ENCODE peak calls at places on chromosome 6, in four cellular contexts. D, J, M and K are unnamed samples.

GRCh38 chr6:85775883-85776282 is 133.2 kb upstream of the SYNCRIP start:
- DNase-seq in M (no peak), D (no peak), J (no peak), K (no peak)

GRCh38 chr6:16388488-16388887 is 150.1 kb downstream of the GMPR start:
- DNase-seq in J (no peak), D (no peak), M (no peak), K (peak)

GRCh38 chr6:53898026-53898795 is 103.4 kb downstream of the LRRC1 start:
- DNase-seq in D (no peak), M (no peak), J (no peak), K (peak)

GRCh38 chr6:33694977-33695376 is 16.5 kb downstream of the UQCC2 start:
- DNase-seq in D (no peak), M (no peak), J (no peak), K (no peak)

GRCh38 chr6:141261016-141261671 is 871.6 kb upstream of the GJE1 start:
- DNase-seq in J (no peak), M (no peak), D (no peak), K (no peak)

GRCh38 chr6:139625998-139626975 is 251.8 kb upstream of the CITED2 start:
- DNase-seq in D (no peak), M (no peak), J (no peak), K (no peak)

GRCh38 chr6:62681108-62681507 is 395.1 kb upstream of the KHDRBS2 start:
- DNase-seq in D (no peak), J (no peak), M (no peak), K (no peak)

GRCh38 chr6:1757133-1757532 is 147.4 kb downstream of the FOXC1 start:
- DNase-seq in J (no peak), D (no peak), M (no peak), K (no peak)

GRCh38 chr6:125392682-125393081 is 90.9 kb upstream of the HDDC2 start:
- DNase-seq in M (no peak), D (no peak), J (no peak), K (no peak)

GRCh38 chr6:52517502-52518278 is 59.2 kb downstream of the TRAM2 start:
- DNase-seq in J (peak), D (no peak), M (peak), K (peak)

GRCh38 chr6:110196874-110197273 is 16.6 kb downstream of the CDC40 start:
- DNase-seq in D (no peak), M (no peak), J (no peak), K (no peak)

GRCh38 chr6:144820270-144820669 is 535.1 kb downstream of the UTRN start:
- DNase-seq in J (no peak), D (no peak), M (no peak), K (peak)

GRCh38 chr6:139679516-139680179 is 305.2 kb upstream of the CITED2 start:
- DNase-seq in D (no peak), M (no peak), J (no peak), K (peak)

GRCh38 chr6:101776919-101777350 is 383.4 kb downstream of the GRIK2 start:
- DNase-seq in D (no peak), M (no peak), J (no peak), K (no peak)

GRCh38 chr6:12605888-12606345 is 110.7 kb upstream of the PHACTR1 start:
- DNase-seq in J (peak), M (peak), D (peak), K (peak)

GRCh38 chr6:26538572-26538902 is 371 bp downstream of the HMGN4 start:
- DNase-seq in M (no peak), D (no peak), J (no peak), K (peak)

GRCh38 chr6:10048370-10049297 is 366.2 kb downstream of the TFAP2A start:
- DNase-seq in J (no peak), D (no peak), M (no peak), K (no peak)

GRCh38 chr6:86961432-86962200 is 24.3 kb downstream of the HTR1E start:
- DNase-seq in M (no peak), D (no peak), J (no peak), K (no peak)

GRCh38 chr6:103798166-103798565 is 1061.6 kb downstream of the HACE1 start:
- DNase-seq in J (no peak), D (no peak), M (no peak), K (no peak)

GRCh38 chr6:43481591-43482242 is 4.3 kb downstream of the TJAP1 start:
- DNase-seq in M (no peak), D (no peak), J (no peak), K (no peak)

GRCh38 chr6:105651969-105652368 is 249.1 kb upstream of the PREP start:
- DNase-seq in M (no peak), D (no peak), J (no peak), K (no peak)

GRCh38 chr6:104669483-104669882 is 190.2 kb downstream of the HACE1 start:
- DNase-seq in J (no peak), D (no peak), M (no peak), K (no peak)

GRCh38 chr6:36660771-36661471 is 17.6 kb upstream of the CDKN1A start:
- DNase-seq in M (peak), J (peak), D (no peak), K (no peak)

GRCh38 chr6:154548130-154548830 is 37.8 kb upstream of the CNKSR3 start:
- DNase-seq in J (no peak), M (no peak), D (no peak), K (peak)

GRCh38 chr6:142568857-142569597 is 267.2 kb downstream of the ADGRG6 start:
- DNase-seq in J (no peak), D (no peak), M (no peak), K (peak)

GRCh38 chr6:62283828-62284411 is 2.1 kb downstream of the KHDRBS2 start:
- DNase-seq in J (no peak), M (no peak), D (no peak), K (peak)

GRCh38 chr6:87155920-87156600 is 695 bp downstream of the ZNF292 start:
- DNase-seq in J (peak), M (peak), D (no peak), K (peak)

GRCh38 chr6:107230024-107230423 is 114.7 kb upstream of the BEND3 start:
- DNase-seq in J (no peak), M (no peak), D (no peak), K (no peak)

GRCh38 chr6:10526156-10526555 is 5.0 kb downstream of the GCNT2 start:
- DNase-seq in D (no peak), J (no peak), M (no peak), K (no peak)

GRCh38 chr6:129701721-129702455 is 8.1 kb downstream of the ARHGAP18 start:
- DNase-seq in D (no peak), M (no peak), J (no peak), K (peak)

GRCh38 chr6:22250486-22250885 is 46.4 kb downstream of the PRL start:
- DNase-seq in J (peak), M (no peak), D (no peak), K (no peak)

GRCh38 chr6:132079286-132079685 is 128.1 kb upstream of the CCN2 start:
- DNase-seq in J (no peak), M (no peak), D (no peak), K (no peak)

GRCh38 chr6:141421378-141421777 is 711.3 kb upstream of the GJE1 start:
- DNase-seq in J (no peak), M (no peak), D (no peak), K (peak)

GRCh38 chr6:70312165-70312564 is 9.3 kb upstream of the COL9A1 start:
- DNase-seq in M (no peak), D (peak), J (no peak), K (peak)

GRCh38 chr6:32700391-32701040 is 34.1 kb upstream of the HLA-DQB1 start:
- DNase-seq in D (no peak), M (peak), J (peak), K (peak)

GRCh38 chr6:35295036-35295435 is 2.6 kb upstream of the DEF6 start:
- DNase-seq in M (no peak), J (no peak), D (no peak), K (no peak)

GRCh38 chr6:143620461-143620860 is 57.3 kb upstream of the PHACTR2 start:
- DNase-seq in M (no peak), J (no peak), D (no peak), K (peak)

GRCh38 chr6:136114661-136115060 is 135.4 kb downstream of the MTFR2 start:
- DNase-seq in J (no peak), M (no peak), D (no peak), K (no peak)

GRCh38 chr6:168328086-168328485 is 8.5 kb upstream of the DACT2 start:
- DNase-seq in D (no peak), M (no peak), J (no peak), K (no peak)

GRCh38 chr6:168333039-168333438 is 13.5 kb upstream of the DACT2 start:
- DNase-seq in D (no peak), J (no peak), M (peak), K (no peak)

GRCh38 chr6:168332020-168332419 is 12.4 kb upstream of the DACT2 start:
- DNase-seq in J (no peak), M (no peak), D (no peak), K (no peak)

GRCh38 chr6:168331058-168331457 is 11.5 kb upstream of the DACT2 start:
- DNase-seq in D (no peak), J (no peak), M (no peak), K (no peak)

GRCh38 chr6:168330403-168330802 is 10.8 kb upstream of the DACT2 start:
- DNase-seq in M (no peak), J (no peak), D (no peak), K (no peak)
- TF ChIP-seq RAD21 in M (no peak), J (no peak), D (no peak), K (no peak)

DNA sequence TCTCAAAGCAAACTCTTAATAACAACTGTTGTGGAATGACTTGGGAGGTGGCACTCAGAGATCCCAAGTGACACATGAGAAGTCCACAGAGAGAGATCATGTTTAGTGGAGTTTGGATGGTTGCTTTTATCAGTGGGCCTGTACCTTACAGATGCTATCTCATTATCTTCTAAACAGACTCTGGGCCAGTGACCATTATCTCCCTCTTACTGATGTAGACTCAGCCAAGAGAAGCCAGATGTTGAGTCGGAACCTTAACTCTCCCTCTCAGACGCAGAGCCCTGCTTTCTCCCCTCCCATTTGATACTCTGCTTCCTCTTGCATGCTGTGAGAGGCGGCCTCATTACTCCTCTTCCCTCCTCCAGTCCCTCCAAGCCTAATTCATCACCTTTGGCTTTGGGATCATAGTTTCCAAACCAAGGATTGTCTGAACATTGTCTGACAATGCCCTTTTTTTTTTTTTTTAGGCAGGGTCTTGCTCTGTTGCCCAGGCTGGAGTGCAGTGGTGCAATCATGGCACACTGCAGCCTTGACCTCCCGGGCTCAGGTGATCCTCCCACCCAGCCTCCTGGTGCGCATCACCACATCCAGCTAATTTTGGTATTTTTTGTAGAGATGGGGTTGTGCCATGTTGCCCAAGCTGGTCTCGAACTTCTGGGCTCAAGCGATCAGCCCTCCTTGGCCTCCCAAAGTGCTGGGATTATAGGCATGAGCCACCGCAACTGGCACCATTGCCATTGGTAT is 4.5 kb upstream of the DDR1 start:
- DNase-seq in M (no peak), J (no peak), D (no peak), K (no peak)
- TF ChIP-seq CHD1 in M (no peak), J (no peak), D (no peak), K (no peak)

GRCh38 chr6:21204951-21205350 is 388.6 kb upstream of the SOX4 start:
- DNase-seq in D (no peak), J (no peak), M (no peak), K (no peak)

GRCh38 chr6:21199246-21199645 is 394.3 kb upstream of the SOX4 start:
- DNase-seq in J (no peak), D (no peak), M (no peak), K (no peak)

GRCh38 chr6:21201181-21201580 is 392.4 kb upstream of the SOX4 start:
- DNase-seq in D (no peak), J (no peak), M (no peak), K (no peak)

GRCh38 chr6:21200056-21200870 is 393.3 kb upstream of the SOX4 start:
- DNase-seq in J (no peak), D (no peak), M (no peak), K (peak)

GRCh38 chr6:21201673-21202430 is 391.7 kb upstream of the SOX4 start:
- DNase-seq in D (no peak), M (no peak), J (no peak), K (no peak)
- TF ChIP-seq RAD21 in D (no peak), M (no peak), J (no peak), K (no peak)

DNA sequence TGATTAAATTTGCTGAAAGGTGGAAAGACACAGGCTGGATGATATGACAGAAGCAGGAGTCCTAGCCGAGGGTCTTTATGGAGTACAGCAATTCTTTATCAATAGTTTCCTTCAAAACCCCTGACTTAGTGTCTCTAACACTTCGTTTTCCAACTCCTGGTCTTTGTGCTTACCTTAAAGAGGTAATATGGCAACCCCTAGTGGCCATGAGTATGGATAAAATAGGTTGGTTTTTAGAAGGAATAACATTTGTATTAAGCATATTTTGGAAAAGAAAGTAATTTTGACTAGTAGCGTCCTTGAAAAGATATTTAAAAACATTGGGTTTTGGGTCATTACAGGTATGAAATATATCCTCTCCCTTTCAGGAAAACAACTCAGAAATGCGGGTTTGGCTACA is 51.9 kb downstream of the VGLL2 start:
- DNase-seq in M (no peak), J (no peak), D (no peak), K (peak)
- TF ChIP-seq CHD1 in M (no peak), J (no peak), D (no peak), K (no peak)